ENCODE peak calls at places on chromosomes 3 and 15, in six cellular contexts. E, J, S, Y, I and B are unnamed samples.

GRCh38 chr3:59783468-59783988 is 733.7 kb upstream of the CFAP20DC start:
- DNase-seq in S (no peak), Y (no peak), J (no peak), I (no peak), E (no peak), B (no peak)

GRCh38 chr3:15460891-15461524 is 33.6 kb downstream of the EAF1 start:
- DNase-seq in J (no peak), S (no peak), E (no peak), Y (no peak), I (no peak), B (no peak)

GRCh38 chr3:157098121-157098822 is 61.7 kb downstream of the CCNL1 start:
- DNase-seq in J (no peak), E (peak), Y (no peak), S (no peak), I (no peak), B (no peak)

GRCh38 chr15:52463638-52464037 is 65.0 kb downstream of the MYO5A start:
- DNase-seq in Y (no peak), E (peak), I (no peak), S (no peak), J (no peak), B (no peak)

GRCh38 chr3:12716605-12717121 is 42.4 kb downstream of the TMEM40 start:
- DNase-seq in S (no peak), Y (peak), E (peak), I (no peak), J (no peak), B (no peak)

GRCh38 chr3:60552581-60552980 is 698.7 kb downstream of the FHIT start:
- DNase-seq in Y (no peak), I (no peak), S (no peak), J (no peak), E (peak), B (no peak)

GRCh38 chr3:7432610-7433009 is 571.7 kb downstream of the GRM7 start:
- DNase-seq in E (no peak), S (no peak), Y (no peak), I (no peak), J (no peak), B (no peak)

GRCh38 chr3:56200251-56200650 is 268.0 kb downstream of the ERC2 start:
- DNase-seq in S (no peak), J (no peak), I (no peak), Y (no peak), E (no peak), B (no peak)

GRCh38 chr3:50575372-50575771 is 6.0 kb downstream of the HEMK1 start:
- DNase-seq in E (peak), J (no peak), Y (no peak), I (no peak), S (no peak), B (no peak)

GRCh38 chr3:188491276-188491687 is 337.3 kb downstream of the LPP start:
- DNase-seq in I (no peak), Y (peak), J (no peak), S (no peak), E (peak), B (no peak)

GRCh38 chr15:50184863-50185504 is 3.0 kb downstream of the SLC27A2 start:
- DNase-seq in J (no peak), I (no peak), S (no peak), E (no peak), Y (no peak), B (no peak)

GRCh38 chr3:106209482-106209881 is 340.7 kb upstream of the CBLB start:
- DNase-seq in S (no peak), I (no peak), Y (no peak), E (no peak), J (no peak), B (no peak)

GRCh38 chr3:186909078-186909853 is 21.1 kb upstream of the ST6GAL1 start:
- DNase-seq in Y (no peak), J (peak), E (no peak), I (no peak), S (peak), B (no peak)

GRCh38 chr15:25710184-25710583 is 152.9 kb downstream of the ATP10A start:
- DNase-seq in Y (no peak), J (peak), S (peak), I (peak), E (no peak), B (peak)

GRCh38 chr3:149959443-149959842 is 11.3 kb downstream of the PFN2 start:
- DNase-seq in J (no peak), I (no peak), E (peak), Y (no peak), S (no peak), B (no peak)

GRCh38 chr3:54235998-54236397 is 113.6 kb downstream of the CACNA2D3 start:
- DNase-seq in J (no peak), S (no peak), I (no peak), Y (no peak), E (no peak), B (no peak)

GRCh38 chr3:58009749-58010535 is 1.7 kb downstream of the FLNB start:
- DNase-seq in J (peak), I (no peak), E (no peak), Y (peak), S (peak), B (no peak)

GRCh38 chr3:194084284-194084683 is 51.7 kb upstream of the HES1 start:
- DNase-seq in J (no peak), E (no peak), I (no peak), S (no peak), Y (no peak), B (no peak)

GRCh38 chr15:68589012-68589411 is 10.2 kb downstream of the CORO2B start:
- DNase-seq in Y (no peak), J (no peak), I (no peak), S (no peak), E (no peak), B (no peak)

GRCh38 chr3:112770026-112770626 is 76.5 kb downstream of the CD200R1L start:
- DNase-seq in I (no peak), J (peak), Y (peak), E (peak), S (peak), B (no peak)

GRCh38 chr15:81880833-81881232 is 165.0 kb downstream of the MEX3B start:
- DNase-seq in Y (no peak), J (no peak), I (no peak), E (peak), S (no peak), B (no peak)

GRCh38 chr3:38084019-38084968 is 45.3 kb downstream of the DLEC1 start:
- DNase-seq in J (no peak), S (peak), E (peak), I (no peak), Y (peak), B (no peak)

GRCh38 chr3:70855139-70855538 is 542.7 kb upstream of the MDFIC2 start:
- DNase-seq in E (peak), S (peak), J (no peak), I (no peak), Y (peak), B (no peak)

GRCh38 chr3:179651687-179652466 is 963 bp upstream of the USP13 start:
- DNase-seq in E (no peak), I (no peak), S (no peak), Y (no peak), J (no peak), B (no peak)

GRCh38 chr3:21795152-21795837 is 44.3 kb upstream of the ZNF385D start:
- DNase-seq in Y (no peak), J (no peak), I (no peak), S (no peak), E (no peak), B (no peak)

GRCh38 chr15:85777291-85778106 is 17.2 kb downstream of the KLHL25 start:
- DNase-seq in S (no peak), Y (no peak), J (no peak), E (no peak), I (no peak), B (no peak)
- H2BK15ac ChIP-seq in S (no peak), Y (no peak), J (no peak), E (no peak), I (no peak), B (no peak)

DNA sequence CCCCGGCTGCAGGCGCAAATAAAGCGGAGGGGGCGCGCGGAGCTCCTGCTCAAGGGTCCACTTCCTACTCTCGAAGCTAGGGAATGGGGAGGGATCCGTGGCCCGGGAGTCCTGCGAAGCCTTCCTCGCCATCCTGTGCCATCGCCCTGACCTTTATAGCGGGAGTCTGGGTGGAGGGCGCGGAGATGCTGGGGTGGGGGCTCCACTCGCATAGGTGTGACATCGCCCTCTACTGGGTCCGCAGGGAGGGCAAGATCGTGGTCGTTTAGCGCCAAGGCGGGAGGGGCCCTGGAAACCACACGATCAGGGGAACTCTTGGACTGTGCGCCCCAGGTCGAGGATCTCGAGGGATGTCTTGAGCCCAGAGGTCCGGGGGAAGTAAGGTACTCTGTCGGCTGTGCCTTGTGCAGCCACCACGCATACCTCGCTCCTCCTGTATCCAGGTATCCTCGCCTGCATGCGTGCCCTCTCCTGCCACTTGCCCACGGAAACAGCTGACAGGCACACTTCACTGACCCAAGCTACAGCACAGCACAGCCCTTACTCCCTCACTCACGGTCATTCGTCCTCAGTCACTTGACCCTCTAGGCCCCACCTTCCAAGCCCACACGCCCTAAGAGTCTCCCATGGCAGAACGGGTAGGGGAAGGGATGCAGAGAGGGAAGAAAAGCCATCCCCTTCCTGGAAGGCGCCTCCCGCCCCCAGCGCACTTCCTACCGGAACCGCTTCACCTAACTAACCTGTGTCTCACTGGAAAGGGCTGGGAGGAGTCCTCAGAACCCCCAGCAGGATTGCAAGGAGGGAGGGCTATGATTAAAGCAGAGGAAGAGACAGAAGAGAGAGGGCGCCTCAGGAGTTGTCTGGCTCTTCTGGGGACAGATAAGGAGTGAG is 22.7 kb downstream of the EPHB3 start:
- DNase-seq in S (peak), Y (peak), I (peak), E (no peak), J (peak), B (no peak)
- H3K27ac ChIP-seq in S (peak), Y (no peak), I (no peak), E (no peak), J (no peak), B (no peak)

DNA sequence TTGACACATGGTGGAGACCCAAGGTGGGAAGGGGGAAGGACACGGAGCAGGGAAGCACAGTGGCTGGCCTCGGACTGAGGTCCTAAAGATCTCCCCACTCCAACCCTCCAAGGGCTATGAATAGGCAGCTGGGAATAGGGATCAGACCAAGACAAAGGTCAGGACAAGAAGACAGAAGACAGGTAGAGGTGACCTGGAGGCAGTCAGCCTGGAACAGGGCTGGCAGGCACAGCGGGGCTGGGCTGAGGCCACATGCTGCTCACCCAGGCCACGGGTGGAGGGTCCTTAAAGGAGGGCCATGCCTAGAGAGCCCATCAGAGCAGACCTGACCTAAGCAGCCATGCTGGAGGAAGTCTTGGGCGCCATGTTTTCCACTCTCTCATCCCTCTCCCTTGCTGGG is 2.7 kb upstream of the PLA2G4D start:
- DNase-seq in I (no peak), E (no peak), Y (no peak), S (no peak), J (no peak), B (no peak)
- H2BK15ac ChIP-seq in I (no peak), E (no peak), Y (no peak), S (no peak), J (no peak), B (no peak)

GRCh38 chr3:44983413-44984040 is 7.5 kb downstream of the EXOSC7 start:
- DNase-seq in S (peak), E (no peak), I (no peak), Y (no peak), J (no peak), B (no peak)
- H3K27ac ChIP-seq in S (no peak), E (no peak), I (no peak), Y (no peak), J (no peak), B (no peak)

GRCh38 chr15:89423981-89424380 is 72.4 kb downstream of the RHCG start:
- DNase-seq in E (no peak), Y (no peak), I (no peak), S (no peak), J (no peak), B (no peak)
- H2BK15ac ChIP-seq in E (no peak), Y (no peak), I (no peak), S (no peak), J (no peak), B (no peak)